ENCODE peak calls at places on chromosomes 7 and 10, in eight cellular contexts. W is body of pancreas, H is HCT116, S is stomach, F is A549, I is breast epithelium, T is vagina, V is IMR-90. P is an unnamed sample. For H3K4me1, the result is how much of the 10 kb centered on the place peaks cover.

GRCh38 chr10:19930936-19931859 is 115.0 kb downstream of the PLXDC2 start:
- DNase-seq in W (no peak), H (no peak), S (no peak), F (no peak), I (no peak), T (no peak), V (peak), P (no peak)

GRCh38 chr7:53996856-53997255 is 545.3 kb upstream of the VSTM2A start:
- DNase-seq in W (no peak), H (no peak), S (no peak), F (no peak), I (no peak), T (no peak), V (no peak), P (no peak)

GRCh38 chr10:24350111-24350921 is 141.4 kb downstream of the KIAA1217 start:
- DNase-seq in W (no peak), H (no peak), S (no peak), F (no peak), I (no peak), T (no peak), V (peak), P (no peak)

GRCh38 chr10:114172241-114172640 is 1.8 kb downstream of the CCDC186 start:
- DNase-seq in W (no peak), H (no peak), S (no peak), F (no peak), I (no peak), T (no peak), V (peak), P (no peak)

GRCh38 chr10:50431118-50431517 is 179.8 kb upstream of the ASAH2 start:
- DNase-seq in W (no peak), H (no peak), S (no peak), F (no peak), I (no peak), T (no peak), V (peak), P (no peak)

GRCh38 chr7:1123721-1124120 is 35.8 kb downstream of the GPER1 start:
- DNase-seq in W (peak), H (no peak), S (peak), F (peak), I (peak), T (no peak), V (peak), P (peak)

GRCh38 chr7:14195896-14196295 is 206.4 kb upstream of the ETV1 start:
- DNase-seq in W (no peak), H (no peak), S (no peak), F (no peak), I (no peak), T (no peak), V (no peak), P (no peak)

GRCh38 chr10:71232089-71232998 is 20.0 kb downstream of the UNC5B start:
- DNase-seq in W (peak), H (no peak), S (peak), F (no peak), I (peak), T (no peak), V (no peak), P (no peak)

GRCh38 chr10:60810437-60811182 is 32.3 kb downstream of the CDK1 start:
- DNase-seq in W (no peak), H (no peak), S (peak), F (no peak), I (no peak), T (no peak), V (peak), P (no peak)

GRCh38 chr7:103065666-103066065 is 8.9 kb downstream of the FBXL13 start:
- DNase-seq in W (peak), H (peak), S (peak), F (peak), I (no peak), T (no peak), V (peak), P (no peak)

GRCh38 chr7:41942468-41943097 is 239.7 kb upstream of the INHBA start:
- DNase-seq in W (no peak), H (no peak), S (no peak), F (no peak), I (no peak), T (no peak), V (peak), P (peak)

GRCh38 chr10:113108180-113108835 is 158.3 kb downstream of the TCF7L2 start:
- DNase-seq in W (no peak), H (no peak), S (no peak), F (no peak), I (no peak), T (no peak), V (no peak), P (no peak)

GRCh38 chr7:27212587-27213149 is 12.8 kb upstream of the HOXA13 start:
- DNase-seq in W (no peak), H (no peak), S (no peak), F (no peak), I (no peak), T (peak), V (no peak), P (no peak)

GRCh38 chr7:148894596-148894995 is 10.5 kb upstream of the EZH2 start:
- DNase-seq in W (no peak), H (no peak), S (no peak), F (no peak), I (no peak), T (no peak), V (no peak), P (no peak)

GRCh38 chr10:90960355-90960814 is 39.5 kb upstream of the ANKRD1 start:
- DNase-seq in W (no peak), H (no peak), S (no peak), F (peak), I (no peak), T (no peak), V (peak), P (no peak)

GRCh38 chr7:146961617-146962016 is 845.0 kb downstream of the CNTNAP2 start:
- DNase-seq in W (no peak), H (no peak), S (no peak), F (no peak), I (no peak), T (no peak), V (no peak), P (no peak)

GRCh38 chr10:28177944-28178637 is 124.8 kb downstream of the MPP7 start:
- DNase-seq in W (no peak), H (no peak), S (no peak), F (no peak), I (no peak), T (no peak), V (peak), P (no peak)

GRCh38 chr10:59839576-59839975 is 66.8 kb downstream of the CCDC6 start:
- DNase-seq in W (no peak), H (no peak), S (no peak), F (no peak), I (no peak), T (no peak), V (peak), P (no peak)

GRCh38 chr10:70820976-70821750 is 5.4 kb downstream of the SGPL1 start:
- DNase-seq in W (no peak), H (no peak), S (no peak), F (no peak), I (no peak), T (no peak), V (peak), P (no peak)

GRCh38 chr7:50648076-50648475 is 82.9 kb upstream of the DDC start:
- DNase-seq in W (no peak), H (no peak), S (no peak), F (no peak), I (no peak), T (no peak), V (no peak), P (no peak)

GRCh38 chr7:82172017-82172416 is 271.6 kb downstream of the CACNA2D1 start:
- DNase-seq in W (no peak), H (no peak), S (no peak), F (no peak), I (no peak), T (no peak), V (no peak), P (no peak)

GRCh38 chr7:24727165-24728120 is 29.8 kb downstream of the GSDME start:
- DNase-seq in W (no peak), H (no peak), S (no peak), F (no peak), I (no peak), T (peak), V (no peak), P (no peak)

GRCh38 chr10:113616244-113617074 is 47.4 kb downstream of the NRAP start:
- DNase-seq in W (no peak), H (peak), S (no peak), F (peak), I (no peak), T (no peak), V (no peak), P (no peak)

GRCh38 chr7:110347091-110347490 is 743.8 kb upstream of the LRRN3 start:
- DNase-seq in W (no peak), H (no peak), S (no peak), F (no peak), I (no peak), T (no peak), V (peak), P (no peak)

GRCh38 chr10:102429468-102429867 is 2.9 kb downstream of the CUEDC2 start:
- DNase-seq in W (no peak), H (no peak), S (no peak), F (no peak), I (no peak), T (no peak), V (no peak), P (no peak)

GRCh38 chr7:144407266-144407931 is 3.9 kb upstream of the NOBOX start:
- DNase-seq in W (no peak), H (no peak), S (peak), F (no peak), I (no peak), T (no peak), V (no peak), P (no peak)

GRCh38 chr10:22758862-22759261 is 44.5 kb upstream of the PIP4K2A start:
- DNase-seq in W (no peak), H (no peak), S (no peak), F (no peak), I (no peak), T (no peak), V (no peak), P (no peak)

GRCh38 chr7:39757604-39758003 is 134.2 kb downstream of the RALA start:
- DNase-seq in W (no peak), H (no peak), S (no peak), F (no peak), I (no peak), T (no peak), V (peak), P (no peak)
- H3K4me1 ChIP-seq in W (under half), H (under half), S (under half), F (under half), I (under half), T (under half), V (under half), P (under half)

GRCh38 chr7:158849553-158850389 is 6.6 kb upstream of the DYNC2I1 start:
- DNase-seq in W (no peak), H (no peak), S (peak), F (no peak), I (no peak), T (no peak), V (no peak), P (no peak)
- TF ChIP-seq POLR2A in W (no peak), H (no peak), S (no peak), F (no peak), I (no peak), T (no peak), V (no peak), P (no peak)

GRCh38 chr7:18312482-18312881 is 183.1 kb upstream of the HDAC9 start:
- DNase-seq in W (no peak), H (no peak), S (no peak), F (no peak), I (no peak), T (no peak), V (no peak), P (no peak)
- H3K4me3 ChIP-seq in W (no peak), H (no peak), S (no peak), F (no peak), I (no peak), T (no peak), V (no peak), P (no peak)

DNA sequence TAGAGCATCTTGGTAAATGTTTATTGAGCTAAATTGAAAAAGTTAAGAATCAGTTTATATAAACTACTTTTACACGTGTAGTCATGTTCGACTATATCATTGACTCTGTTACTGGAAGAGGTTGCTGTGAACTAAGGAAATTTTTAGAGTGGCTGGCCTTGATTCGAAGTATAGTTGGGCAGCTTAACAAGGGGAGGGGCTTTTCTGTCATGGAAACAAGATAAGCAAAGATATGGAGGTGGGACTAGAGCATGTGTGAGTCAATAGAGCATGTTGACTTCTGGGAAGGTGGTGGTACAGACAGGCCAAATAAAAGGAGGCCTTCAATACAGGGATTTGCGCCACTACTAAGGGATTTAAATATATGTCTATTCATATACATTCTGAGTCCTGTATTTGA is 7.6 kb downstream of the ATP5F1C start:
- DNase-seq in W (peak), H (no peak), S (no peak), F (no peak), I (no peak), T (no peak), V (peak), P (no peak)
- H3K4me1 ChIP-seq in W (half or more), H (under half), S (half or more), F (under half), I (under half), T (under half), V (under half), P (under half)

GRCh38 chr10:77926566-77927342 is at the start of gene DLG5:
- DNase-seq in W (peak), H (no peak), S (peak), F (no peak), I (peak), T (no peak), V (peak), P (peak)
- TF ChIP-seq POLR2A in W (peak), H (peak), S (no peak), F (peak), I (no peak), T (no peak), V (peak), P (no peak)